ENCODE peak calls at places on chromosome 13, in seven cellular contexts. V is T1000, B is GM23248, N is KBM-7, C is hypothalamus, X is HS-5, R is AG04450. E is an unnamed sample.

GRCh38 chr13:95643814-95644598 is 500 bp downstream of the DZIP1 start:
- DNase-seq in R (no peak), X (no peak), B (peak), V (peak), C (peak), N (peak), E (no peak)

GRCh38 chr13:101399365-101399764 is 16.9 kb downstream of the NALCN start:
- DNase-seq in N (no peak), V (no peak), R (no peak), B (peak), C (no peak), X (no peak), E (no peak)

GRCh38 chr13:55576389-55576788 is 1564.3 kb upstream of the PRR20A start:
- DNase-seq in N (no peak), B (no peak), V (no peak), X (no peak), R (no peak), C (no peak), E (no peak)

GRCh38 chr13:21812192-21812626 is 141.3 kb downstream of the FGF9 start:
- DNase-seq in R (no peak), X (no peak), V (no peak), N (peak), B (no peak), C (no peak), E (no peak)

GRCh38 chr13:106029901-106030300 is 505.6 kb downstream of the EFNB2 start:
- DNase-seq in R (no peak), V (no peak), X (no peak), C (no peak), N (no peak), B (no peak), E (no peak)

GRCh38 chr13:106405731-106406130 is 129.7 kb downstream of the EFNB2 start:
- DNase-seq in N (no peak), B (no peak), C (no peak), X (no peak), V (no peak), R (no peak), E (no peak)

GRCh38 chr13:66501187-66501586 is 728.9 kb downstream of the PCDH9 start:
- DNase-seq in C (no peak), R (no peak), N (no peak), V (no peak), X (peak), B (no peak), E (no peak)

GRCh38 chr13:52319876-52320275 is 86.1 kb downstream of the THSD1 start:
- DNase-seq in N (no peak), R (no peak), C (no peak), V (no peak), X (no peak), B (peak), E (no peak)

GRCh38 chr13:113654175-113654560 is 3.8 kb downstream of the ATP4B start:
- DNase-seq in N (no peak), R (no peak), V (no peak), C (no peak), X (no peak), B (no peak), E (no peak)

GRCh38 chr13:71355010-71355409 is 512.0 kb downstream of the DACH1 start:
- DNase-seq in X (no peak), C (no peak), N (no peak), B (no peak), R (no peak), V (no peak), E (no peak)